ENCODE peak calls at places on chromosomes 2 and 18, in seven cellular contexts. F, D, Z, O, W, N and H are unnamed samples.

GRCh38 chr2:130374587-130375290 is 18.9 kb downstream of the PTPN18 start:
- DNase-seq in F (peak; percentile 52), D (no peak), Z (no peak), O (no peak), W (no peak), N (no peak), H (no peak)

GRCh38 chr2:96374211-96374951 is 38.8 kb downstream of the NCAPH start:
- DNase-seq in F (peak; percentile 39), D (no peak), Z (no peak), O (no peak), W (no peak), N (no peak), H (no peak)

GRCh38 chr2:46876741-46877384 is 38.7 kb downstream of the MCFD2 start:
- DNase-seq in F (peak; percentile 88), D (peak; percentile 83), Z (peak; percentile 82), O (peak; percentile 58), W (peak; percentile 67), N (no peak), H (no peak)

GRCh38 chr2:20578895-20579825 is 71.7 kb downstream of the HS1BP3 start:
- DNase-seq in F (peak; percentile 99), D (peak; percentile 92), Z (peak; percentile 89), O (peak; percentile 87), W (peak; percentile 100), N (peak; percentile 74), H (peak; percentile 68)

GRCh38 chr18:68083131-68083530 is 566.6 kb upstream of the DSEL start:
- DNase-seq in F (peak; percentile 93), D (no peak), Z (no peak), O (no peak), W (no peak), N (no peak), H (no peak)

GRCh38 chr18:22349317-22349898 is 68.3 kb downstream of the CTAGE1 start:
- DNase-seq in F (no peak), D (no peak), Z (no peak), O (no peak), W (no peak), N (no peak), H (no peak)

GRCh38 chr2:198371329-198371728 is 566.9 kb downstream of the PLCL1 start:
- DNase-seq in F (no peak), D (no peak), Z (no peak), O (no peak), W (no peak), N (no peak), H (no peak)

GRCh38 chr2:227164745-227165350 is 424 bp downstream of the COL4A3 start:
- DNase-seq in F (no peak), D (no peak), Z (peak; percentile 46), O (no peak), W (no peak), N (no peak), H (no peak)

GRCh38 chr2:27194538-27195354 is 17.1 kb upstream of the ATRAID start:
- DNase-seq in F (no peak), D (no peak), Z (no peak), O (no peak), W (peak; percentile 82), N (no peak), H (no peak)

GRCh38 chr2:223165423-223166214 is 113.6 kb downstream of the KCNE4 start:
- DNase-seq in F (no peak), D (no peak), Z (no peak), O (no peak), W (no peak), N (no peak), H (no peak)
- H3K4me1 ChIP-seq in F (no peaks in the 10 kb centered on the region), D (no peaks in the 10 kb centered on the region), Z (no peaks in the 10 kb centered on the region), O (no peaks in the 10 kb centered on the region), W (no peaks in the 10 kb centered on the region), N (peaks cover 7% of the 10 kb centered on the region), H (no peaks in the 10 kb centered on the region)

DNA sequence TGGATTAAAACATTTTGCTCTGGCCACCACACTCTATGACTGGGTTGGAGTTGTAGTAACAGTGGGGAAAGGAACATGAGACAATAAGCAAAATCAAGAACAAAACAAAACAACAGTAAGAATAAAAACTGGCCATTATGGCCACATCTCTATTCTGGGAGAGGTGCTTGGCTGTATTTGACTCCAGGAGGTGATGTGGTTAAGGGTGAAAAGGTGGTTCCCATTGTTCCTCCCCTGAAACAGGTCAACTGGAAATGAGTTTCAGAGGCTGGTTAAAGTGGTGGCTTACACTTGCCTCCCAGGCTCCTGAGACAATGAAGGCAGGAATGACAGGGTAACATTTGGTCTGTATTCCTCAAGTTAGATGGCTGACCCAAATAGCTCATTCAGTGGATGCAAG is 67.3 kb upstream of the FANCL start:
- DNase-seq in F (no peak), D (no peak), Z (no peak), O (no peak), W (no peak), N (no peak), H (no peak)
- TF ChIP-seq CEBPB in F (no peak), D (no peak), Z (no peak), O (no peak), W (no peak), N (no peak), H (no peak)

DNA sequence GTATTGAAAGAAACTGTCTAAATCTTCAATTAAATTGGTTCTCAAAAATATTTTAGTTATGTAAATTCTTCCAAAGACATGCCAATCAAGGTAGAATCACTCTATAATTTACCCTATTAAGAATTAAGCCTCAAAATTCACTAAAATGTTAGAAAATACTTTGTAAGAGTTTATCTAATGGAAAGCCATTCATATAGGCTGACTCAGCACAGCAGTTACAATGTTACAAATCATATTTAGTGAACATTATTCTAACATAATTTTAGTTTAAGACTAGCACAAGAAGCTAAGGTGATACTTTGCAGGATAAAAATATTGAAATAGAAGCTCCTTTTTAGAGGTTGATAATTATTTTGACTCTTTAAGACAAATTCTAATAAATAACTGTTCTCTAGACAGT is 137.0 kb downstream of the ZNF385B start:
- DNase-seq in F (no peak), D (no peak), Z (no peak), O (no peak), W (no peak), N (no peak), H (no peak)
- H3K4me1 ChIP-seq in F (no peaks in the 10 kb centered on the region), D (no peaks in the 10 kb centered on the region), Z (no peaks in the 10 kb centered on the region), O (no peaks in the 10 kb centered on the region), W (no peaks in the 10 kb centered on the region), N (no peaks in the 10 kb centered on the region), H (no peaks in the 10 kb centered on the region)

GRCh38 chr18:26721876-26722581 is 143.5 kb downstream of the AQP4 start:
- DNase-seq in F (no peak), D (no peak), Z (no peak), O (no peak), W (no peak), N (no peak), H (no peak)
- TF ChIP-seq CEBPB in F (no peak), D (no peak), Z (no peak), O (no peak), W (no peak), N (no peak), H (no peak)

GRCh38 chr2:173935305-173935704 is 29.9 kb downstream of the SP3 start:
- DNase-seq in F (no peak), D (no peak), Z (no peak), O (no peak), W (no peak), N (no peak), H (no peak)

GRCh38 chr2:173938700-173939384 is 26.3 kb downstream of the SP3 start:
- DNase-seq in F (no peak), D (no peak), Z (no peak), O (no peak), W (no peak), N (no peak), H (no peak)

GRCh38 chr2:173931751-173932150 is 33.4 kb downstream of the SP3 start:
- DNase-seq in F (no peak), D (no peak), Z (no peak), O (no peak), W (no peak), N (no peak), H (no peak)

GRCh38 chr2:173929441-173929840 is 35.7 kb downstream of the SP3 start:
- DNase-seq in F (peak; percentile 11), D (no peak), Z (no peak), O (no peak), W (no peak), N (no peak), H (no peak)

DNA sequence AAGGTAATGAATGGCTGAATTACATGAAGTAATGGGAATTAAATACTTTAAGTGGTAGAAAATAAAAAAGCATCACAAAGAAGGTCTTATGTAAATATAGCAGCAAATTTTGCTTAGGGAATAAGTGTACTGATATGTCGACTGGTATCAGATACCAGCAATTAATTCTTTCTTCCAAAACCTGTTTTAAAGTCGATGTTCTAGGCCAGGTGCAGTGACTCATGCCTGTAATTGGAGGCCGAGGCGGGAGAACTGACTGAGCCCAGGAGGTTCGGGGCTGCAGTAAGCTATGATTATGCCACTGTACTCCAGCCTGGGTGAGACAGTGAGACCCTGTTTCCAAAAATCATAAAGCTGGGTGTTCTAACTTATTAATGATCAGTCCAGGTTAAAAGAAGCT is 30.3 kb downstream of the SP3 start:
- DNase-seq in F (no peak), D (peak; percentile 33), Z (no peak), O (no peak), W (no peak), N (no peak), H (no peak)
- H3K4me1 ChIP-seq in F (no peaks in the 10 kb centered on the region), D (peaks cover 28% of the 10 kb centered on the region), Z (peaks cover 34% of the 10 kb centered on the region), O (peaks cover 13% of the 10 kb centered on the region), W (peaks cover 21% of the 10 kb centered on the region), N (peaks cover 4% of the 10 kb centered on the region), H (no peaks in the 10 kb centered on the region)

GRCh38 chr18:45464619-45465018 is 150.7 kb upstream of the SLC14A2 start:
- DNase-seq in F (no peak), D (no peak), Z (no peak), O (no peak), W (no peak), N (no peak), H (no peak)
- TF ChIP-seq CEBPB in F (no peak), D (no peak), Z (no peak), O (no peak), W (no peak), N (no peak), H (no peak)